ENCODE peak calls at places on chromosomes 5 and 9, in seven cellular contexts. O is CD4-positive, alpha-beta T cell; N is HCT116; P is heart left ventricle; R is stomach; W is pancreas; D is PC-3. Q is an unnamed sample. For H3K27me3, the result is how much of the 10 kb centered on the place peaks cover.

GRCh38 chr5:142888469-142889085 is 118.4 kb downstream of the ARHGAP26 start:
- DNase-seq in W (no peak), O (no peak), N (no peak), R (no peak), P (no peak), D (peak), Q (no peak)

GRCh38 chr5:142110046-142110531 is 1.5 kb downstream of the NDFIP1 start:
- DNase-seq in R (no peak), D (peak), W (no peak), N (no peak), O (no peak), P (peak), Q (no peak)

GRCh38 chr9:108103294-108103693 is 613.7 kb upstream of the KLF4 start:
- DNase-seq in N (no peak), O (no peak), R (no peak), D (no peak), W (no peak), P (no peak), Q (no peak)

GRCh38 chr5:159161361-159162214 is 47.8 kb downstream of the RNF145 start:
- DNase-seq in R (no peak), N (no peak), O (no peak), D (no peak), P (no peak), W (no peak), Q (no peak)

GRCh38 chr5:169416583-169417196 is 115.8 kb upstream of the SLIT3 start:
- DNase-seq in P (peak), W (peak), O (no peak), N (no peak), R (no peak), D (no peak), Q (no peak)

GRCh38 chr5:143386725-143387124 is 16.8 kb downstream of the NR3C1 start:
- DNase-seq in R (no peak), P (no peak), N (no peak), W (no peak), D (no peak), O (no peak), Q (no peak)

GRCh38 chr9:128080218-128080617 is 12.2 kb downstream of the SLC25A25 start:
- DNase-seq in P (no peak), O (no peak), N (no peak), R (no peak), D (no peak), W (no peak), Q (no peak)

GRCh38 chr9:129291041-129291501 is 113.0 kb upstream of the IER5L start:
- DNase-seq in D (no peak), N (no peak), P (no peak), R (no peak), O (no peak), W (no peak), Q (peak)

GRCh38 chr5:179211076-179211475 is 134.2 kb downstream of the ADAMTS2 start:
- DNase-seq in P (no peak), O (no peak), R (no peak), D (no peak), W (no peak), N (no peak), Q (no peak)

GRCh38 chr5:52531105-52531504 is 256.6 kb upstream of the ITGA1 start:
- DNase-seq in N (no peak), D (no peak), O (no peak), P (no peak), W (no peak), R (no peak), Q (no peak)

GRCh38 chr5:143433680-143434079 is 30.2 kb upstream of the NR3C1 start:
- DNase-seq in D (no peak), O (no peak), W (no peak), N (no peak), P (no peak), R (no peak), Q (peak)

GRCh38 chr9:123338710-123339665 is 17.0 kb upstream of the CRB2 start:
- DNase-seq in N (no peak), P (peak), O (peak), W (no peak), D (no peak), R (peak), Q (no peak)

GRCh38 chr5:168372351-168372946 is 81.0 kb downstream of the WWC1 start:
- DNase-seq in D (no peak), R (no peak), P (no peak), N (no peak), O (no peak), W (no peak), Q (no peak)

DNA sequence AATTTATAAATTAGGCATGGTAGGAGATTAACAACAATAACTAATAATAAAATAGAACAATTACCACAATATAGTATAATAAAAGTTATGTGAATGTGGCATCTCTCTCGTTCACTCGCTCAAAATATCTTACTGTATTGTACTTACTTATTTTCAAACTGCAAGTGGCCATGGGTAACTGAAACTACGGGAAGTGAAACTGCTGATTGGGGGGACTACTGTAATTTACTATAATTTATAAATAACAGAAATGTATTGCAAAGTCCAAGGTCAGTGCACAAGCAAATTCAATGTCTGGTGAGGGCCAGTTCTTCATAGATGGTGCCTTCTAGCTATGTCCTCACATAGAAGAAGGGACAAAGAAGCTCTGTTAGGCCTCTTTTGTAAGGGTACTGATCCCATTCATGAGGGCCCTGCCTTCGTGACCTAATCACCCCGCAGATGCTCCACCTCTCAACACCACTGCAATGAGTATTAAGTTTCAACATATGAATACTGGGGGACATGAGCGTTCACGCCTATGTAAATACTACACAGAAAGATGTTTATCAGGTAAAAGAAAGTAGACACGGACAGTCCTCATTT is 39.0 kb downstream of the KCNIP1 start:
- DNase-seq in R (no peak), W (no peak), N (no peak), O (no peak), D (no peak), P (no peak), Q (no peak)
- H3K27ac ChIP-seq in R (no peak), W (no peak), N (no peak), O (no peak), D (no peak), P (no peak), Q (no peak)

DNA sequence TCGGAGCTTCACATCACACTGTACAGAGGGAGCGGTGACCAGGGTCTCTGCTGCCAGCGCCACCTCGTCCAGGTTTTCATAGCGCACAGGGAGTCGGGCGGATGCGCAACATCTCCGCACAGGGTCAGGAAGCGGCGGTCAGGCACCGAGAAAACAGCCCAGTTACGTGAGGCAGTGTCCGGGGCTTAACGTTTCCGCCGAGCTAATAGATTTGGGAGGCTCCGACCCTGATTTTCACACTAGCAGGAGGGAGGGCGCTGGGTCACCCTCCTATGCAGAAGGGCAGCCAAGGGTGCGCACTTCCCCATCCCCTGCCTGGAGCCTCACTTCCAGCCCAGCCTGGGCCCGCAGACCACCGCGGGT is 13.7 kb downstream of the BTNL9 start:
- DNase-seq in R (no peak), D (peak), W (no peak), P (no peak), O (no peak), N (no peak), Q (no peak)
- H3K27me3 ChIP-seq in R (half or more), D (under half), W (under half), P (half or more), O (half or more), N (under half), Q (under half)

DNA sequence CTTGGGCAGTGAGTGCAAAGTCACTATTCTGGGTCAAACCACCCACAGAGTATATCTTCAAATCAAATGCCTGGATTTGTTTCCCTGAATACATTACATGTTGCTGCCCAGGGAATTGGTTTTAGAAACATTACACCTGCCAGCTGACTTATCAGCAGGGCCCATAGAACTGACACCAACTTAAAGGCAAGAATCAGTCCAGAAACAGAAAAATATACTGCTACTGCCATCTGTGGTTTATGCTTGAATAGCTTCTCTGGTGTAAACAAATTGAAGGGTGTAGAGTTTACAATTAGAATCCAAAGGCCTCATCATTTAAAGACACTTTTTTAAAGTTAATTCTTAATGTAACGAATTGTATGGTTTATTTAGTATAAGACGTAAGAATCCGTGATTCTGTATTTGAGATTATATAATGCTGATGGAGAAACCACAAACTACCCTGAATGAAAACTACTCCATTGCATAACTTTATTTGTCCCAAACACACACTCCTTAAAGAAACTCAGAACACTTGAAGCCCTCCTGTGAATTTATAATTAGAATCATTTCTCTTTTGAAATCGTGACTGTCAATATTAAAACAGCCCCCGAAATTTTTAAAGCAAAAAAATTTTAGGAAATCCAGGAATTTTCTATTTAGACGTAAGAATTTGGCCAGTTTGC is 6.2 kb downstream of the NR6A1 start:
- DNase-seq in R (no peak), W (no peak), D (peak), P (no peak), O (no peak), N (no peak), Q (no peak)
- TF ChIP-seq CTCF in R (no peak), W (no peak), D (peak), P (no peak), O (no peak), N (peak), Q (peak)

GRCh38 chr5:150675044-150675443 is 14.0 kb downstream of the MYOZ3 start:
- DNase-seq in P (no peak), N (no peak), D (no peak), O (no peak), R (no peak), W (no peak), Q (no peak)
- H3K27ac ChIP-seq in P (peak), N (no peak), D (no peak), O (no peak), R (no peak), W (no peak), Q (no peak)

GRCh38 chr5:140005145-140005591 is 37.9 kb downstream of the NRG2 start:
- DNase-seq in P (no peak), W (no peak), R (no peak), D (no peak), O (no peak), N (no peak), Q (no peak)
- H3K27me3 ChIP-seq in P (under half), W (under half), R (under half), D (under half), O (under half), N (under half), Q (under half)

DNA sequence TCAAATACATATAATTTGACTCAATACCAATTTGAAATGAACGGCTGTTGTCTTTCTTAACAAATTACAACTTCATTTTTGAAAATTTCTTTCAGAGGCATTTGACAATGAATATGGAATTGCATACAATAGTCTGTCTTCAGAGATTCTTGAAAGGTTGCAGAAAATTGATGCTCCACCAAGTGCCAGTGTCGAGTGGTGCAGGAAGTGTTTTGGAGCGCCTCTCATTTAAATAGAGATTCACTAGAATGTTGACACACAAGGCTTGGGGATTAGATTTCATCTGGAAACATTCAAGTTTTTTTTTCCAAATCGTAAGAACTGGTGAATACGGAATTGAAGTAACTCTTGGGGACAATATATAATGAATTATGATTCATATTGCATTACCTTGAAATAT is 8.1 kb downstream of the RPS6 start:
- DNase-seq in R (no peak), W (no peak), O (no peak), P (no peak), D (peak), N (no peak), Q (no peak)
- TF ChIP-seq CTCF in R (no peak), W (no peak), O (no peak), P (no peak), D (peak), N (peak), Q (no peak)

GRCh38 chr9:106868096-106868495 is 5.1 kb downstream of the ZNF462 start:
- DNase-seq in R (no peak), O (no peak), D (no peak), N (no peak), P (no peak), W (no peak), Q (no peak)

GRCh38 chr9:106869458-106869857 is 6.5 kb downstream of the ZNF462 start:
- DNase-seq in R (no peak), P (no peak), W (no peak), O (no peak), N (no peak), D (peak), Q (no peak)

GRCh38 chr9:106866243-106866642 is 3.3 kb downstream of the ZNF462 start:
- DNase-seq in R (no peak), O (no peak), N (no peak), P (no peak), D (no peak), W (no peak), Q (no peak)

GRCh38 chr9:106869028-106869427 is 6.1 kb downstream of the ZNF462 start:
- DNase-seq in O (no peak), P (no peak), N (no peak), R (no peak), D (no peak), W (no peak), Q (no peak)

DNA sequence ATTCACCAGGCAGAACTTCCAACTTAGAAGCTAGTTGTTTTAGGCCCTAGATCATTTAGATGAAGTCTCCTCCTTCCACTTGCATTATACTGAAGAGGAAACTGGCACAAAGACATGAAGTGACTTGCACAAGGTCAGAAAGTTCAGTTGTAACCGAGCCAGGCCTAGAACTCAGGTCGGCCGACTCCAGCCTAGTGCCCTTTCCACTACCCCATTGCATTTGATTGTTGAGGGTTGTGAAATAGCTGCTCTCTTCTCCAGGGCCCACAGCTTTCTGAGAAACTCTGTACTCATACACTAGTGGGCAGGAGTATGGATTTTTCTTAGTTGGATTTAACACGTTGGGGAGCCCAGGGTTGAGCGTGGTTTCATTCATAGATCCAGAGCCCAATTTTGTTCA is 5.6 kb downstream of the ZNF462 start:
- DNase-seq in D (no peak), W (no peak), O (no peak), N (no peak), P (peak), R (no peak), Q (peak)
- H3K27ac ChIP-seq in D (no peak), W (no peak), O (no peak), N (no peak), P (peak), R (peak), Q (no peak)

GRCh38 chr9:95385521-95385920 is 68.0 kb upstream of the FANCC start:
- DNase-seq in N (no peak), P (no peak), D (no peak), R (no peak), W (no peak), O (no peak), Q (no peak)
- H3K27me3 ChIP-seq in N (under half), P (under half), D (under half), R (under half), W (under half), O (under half), Q (under half)